ENCODE peak calls at places on chromosomes 1 and 21, in seven cellular contexts. E, M, A, G, S, N and B are unnamed samples.

GRCh38 chr21:35696644-35697043 is 363.7 kb downstream of the SETD4 start:
- DNase-seq in E (peak; percentile 20), M (no peak), A (no peak), G (no peak), S (no peak), N (no peak), B (no peak)

GRCh38 chr1:195568389-195568788 is 1039.9 kb downstream of the KCNT2 start:
- DNase-seq in E (peak; percentile 3), M (no peak), A (no peak), G (no peak), S (no peak), N (no peak), B (no peak)

GRCh38 chr1:152622803-152623202 is at the start of gene LCE3A:
- DNase-seq in E (no peak), M (no peak), A (no peak), G (no peak), S (no peak), N (no peak), B (no peak)

GRCh38 chr1:52325782-52326181 is 40.2 kb downstream of the CC2D1B start:
- DNase-seq in E (no peak), M (no peak), A (no peak), G (no peak), S (no peak), N (no peak), B (no peak)

GRCh38 chr1:209688746-209689234 is 13.6 kb downstream of the G0S2 start:
- DNase-seq in E (peak; percentile 41), M (peak; percentile 73), A (no peak), G (no peak), S (no peak), N (no peak), B (peak; percentile 54)

GRCh38 chr1:211632117-211632807 is 43.2 kb downstream of the NEK2 start:
- DNase-seq in E (no peak), M (peak; percentile 29), A (no peak), G (no peak), S (no peak), N (no peak), B (no peak)

GRCh38 chr1:8016244-8017241 is 9.6 kb downstream of the ERRFI1 start:
- DNase-seq in E (peak; percentile 48), M (peak; percentile 41), A (no peak), G (no peak), S (no peak), N (no peak), B (no peak)

GRCh38 chr1:158330390-158330789 is 941 bp downstream of the CD1B start:
- DNase-seq in E (no peak), M (no peak), A (no peak), G (no peak), S (no peak), N (no peak), B (no peak)

GRCh38 chr1:207711285-207711684 is 40.6 kb upstream of the CD46 start:
- DNase-seq in E (peak; percentile 47), M (peak; percentile 37), A (no peak), G (no peak), S (no peak), N (peak; percentile 59), B (no peak)

GRCh38 chr21:46457801-46458314 is 833 bp upstream of the DIP2A start:
- DNase-seq in E (peak; percentile 70), M (peak; percentile 44), A (peak; percentile 62), G (peak; percentile 44), S (peak; percentile 20), N (peak; percentile 4), B (no peak)

GRCh38 chr1:24586970-24587820 is 31.3 kb downstream of the NCMAP start:
- DNase-seq in E (peak; percentile 83), M (peak; percentile 67), A (no peak), G (peak; percentile 56), S (peak; percentile 61), N (peak; percentile 37), B (peak; percentile 72)

GRCh38 chr1:26094677-26095383 is 16.8 kb upstream of the PDIK1L start:
- DNase-seq in E (peak; percentile 66), M (peak; percentile 68), A (peak; percentile 71), G (no peak), S (no peak), N (no peak), B (no peak)

GRCh38 chr1:155219592-155220031 is 11.1 kb downstream of the MTX1 start:
- DNase-seq in E (peak; percentile 46), M (peak; percentile 40), A (no peak), G (no peak), S (peak; percentile 76), N (no peak), B (no peak)

GRCh38 chr1:89261926-89262540 is 10.6 kb downstream of the GBP5 start:
- DNase-seq in E (peak; percentile 40), M (peak; percentile 40), A (peak; percentile 57), G (no peak), S (no peak), N (peak; percentile 18), B (no peak)

GRCh38 chr1:219460561-219461511 is 152.1 kb downstream of the ZC3H11B start:
- DNase-seq in E (peak; percentile 14), M (no peak), A (no peak), G (no peak), S (no peak), N (no peak), B (no peak)

GRCh38 chr21:8990326-8991087 is 1530.9 kb upstream of the TPTE start:
- DNase-seq in E (no peak), M (no peak), A (no peak), G (no peak), S (no peak), N (no peak), B (no peak)

GRCh38 chr21:44574457-44575306 is 1.2 kb downstream of the KRTAP10-4 start:
- DNase-seq in E (no peak), M (no peak), A (no peak), G (no peak), S (no peak), N (no peak), B (no peak)

GRCh38 chr1:5481889-5482288 is 510.3 kb downstream of the NPHP4 start:
- DNase-seq in E (no peak), M (no peak), A (no peak), G (no peak), S (no peak), N (peak; percentile 28), B (no peak)

GRCh38 chr1:42013881-42014470 is 95.3 kb upstream of the HIVEP3 start:
- DNase-seq in E (peak; percentile 35), M (peak; percentile 56), A (no peak), G (no peak), S (no peak), N (no peak), B (no peak)

GRCh38 chr1:27366113-27366410 is 699 bp downstream of the MAP3K6 start:
- DNase-seq in E (peak; percentile 50), M (peak; percentile 73), A (peak; percentile 96), G (peak; percentile 71), S (peak; percentile 67), N (peak; percentile 51), B (peak; percentile 60)

GRCh38 chr21:45228171-45228641 is 59.5 kb downstream of the POFUT2 start:
- DNase-seq in E (peak; percentile 98), M (peak; percentile 94), A (no peak), G (no peak), S (no peak), N (peak; percentile 46), B (peak; percentile 56)

GRCh38 chr1:19313961-19314882 is 2.1 kb downstream of the SLC66A1 start:
- DNase-seq in E (no peak), M (no peak), A (no peak), G (no peak), S (no peak), N (no peak), B (no peak)